ENCODE peak calls at places on chromosomes 4 and X, in six cellular contexts. One of them, this sample, is unnamed.
A peak's percentile ranks its signal among the peaks of the same experiment; 100 is the strongest.

GRCh38 chrX:78595901-78596502 is 63.1 kb downstream of the RTL3 start:
- DNase-seq in heart left ventricle: no peak
- DNase-seq in AG10803: peak; percentile 3
- DNase-seq in HL-60: no peak
- DNase-seq in CD8-positive, alpha-beta T cell: no peak
- DNase-seq in sigmoid colon: no peak
- DNase-seq in this sample: no peak

GRCh38 chrX:110384490-110384889 is 25.8 kb downstream of the RTL9 start:
- DNase-seq in heart left ventricle: no peak
- DNase-seq in AG10803: peak; percentile 47
- DNase-seq in HL-60: no peak
- DNase-seq in CD8-positive, alpha-beta T cell: no peak
- DNase-seq in sigmoid colon: no peak
- DNase-seq in this sample: no peak

GRCh38 chr4:163566257-163566656 is 71.8 kb downstream of the TMA16 start:
- DNase-seq in heart left ventricle: no peak
- DNase-seq in AG10803: no peak
- DNase-seq in HL-60: no peak
- DNase-seq in CD8-positive, alpha-beta T cell: no peak
- DNase-seq in sigmoid colon: no peak
- DNase-seq in this sample: no peak

GRCh38 chr4:142396279-142396678 is 449.8 kb downstream of the INPP4B start:
- DNase-seq in heart left ventricle: no peak
- DNase-seq in AG10803: peak; percentile 84
- DNase-seq in HL-60: no peak
- DNase-seq in CD8-positive, alpha-beta T cell: no peak
- DNase-seq in sigmoid colon: no peak
- DNase-seq in this sample: no peak

GRCh38 chr4:81337211-81337610 is 122.2 kb upstream of the PRKG2 start:
- DNase-seq in heart left ventricle: no peak
- DNase-seq in AG10803: peak; percentile 62
- DNase-seq in HL-60: no peak
- DNase-seq in CD8-positive, alpha-beta T cell: no peak
- DNase-seq in sigmoid colon: no peak
- DNase-seq in this sample: no peak

GRCh38 chr4:47704693-47705325 is 133.1 kb downstream of the CORIN start:
- DNase-seq in heart left ventricle: peak; percentile 30
- DNase-seq in AG10803: peak; percentile 30
- DNase-seq in HL-60: peak; percentile 69
- DNase-seq in CD8-positive, alpha-beta T cell: no peak
- DNase-seq in sigmoid colon: no peak
- DNase-seq in this sample: no peak

GRCh38 chr4:149896428-149896827 is 80.8 kb upstream of the IQCM start:
- DNase-seq in heart left ventricle: no peak
- DNase-seq in AG10803: peak; percentile 62
- DNase-seq in HL-60: no peak
- DNase-seq in CD8-positive, alpha-beta T cell: no peak
- DNase-seq in sigmoid colon: no peak
- DNase-seq in this sample: peak; percentile 24

GRCh38 chr4:81164623-81165416 is 50.2 kb downstream of the PRKG2 start:
- DNase-seq in heart left ventricle: no peak
- DNase-seq in AG10803: peak; percentile 46
- DNase-seq in HL-60: no peak
- DNase-seq in CD8-positive, alpha-beta T cell: no peak
- DNase-seq in sigmoid colon: no peak
- DNase-seq in this sample: no peak

GRCh38 chr4:157246959-157247358 is 26.4 kb downstream of the GRIA2 start:
- DNase-seq in heart left ventricle: no peak
- DNase-seq in AG10803: no peak
- DNase-seq in HL-60: no peak
- DNase-seq in CD8-positive, alpha-beta T cell: no peak
- DNase-seq in sigmoid colon: no peak
- DNase-seq in this sample: no peak

GRCh38 chrX:1533083-1533482 is 3.9 kb downstream of the P2RY8 start:
- DNase-seq in heart left ventricle: no peak
- DNase-seq in AG10803: no peak
- DNase-seq in HL-60: no peak
- DNase-seq in CD8-positive, alpha-beta T cell: no peak
- DNase-seq in sigmoid colon: no peak
- DNase-seq in this sample: no peak

GRCh38 chrX:1536712-1537030 is 314 bp downstream of the P2RY8 start:
- DNase-seq in heart left ventricle: no peak
- DNase-seq in AG10803: no peak
- DNase-seq in HL-60: peak; percentile 7
- DNase-seq in CD8-positive, alpha-beta T cell: no peak
- DNase-seq in sigmoid colon: no peak
- DNase-seq in this sample: no peak

GRCh38 chrX:1537031-1537715 is at the start of gene P2RY8:
- DNase-seq in heart left ventricle: peak; percentile 54
- DNase-seq in AG10803: peak; percentile 32
- DNase-seq in HL-60: peak; percentile 97
- DNase-seq in CD8-positive, alpha-beta T cell: peak; percentile 86
- DNase-seq in sigmoid colon: peak; percentile 79
- DNase-seq in this sample: no peak

GRCh38 chrX:1535241-1536041 is 1.5 kb downstream of the P2RY8 start:
- DNase-seq in heart left ventricle: peak; percentile 30
- DNase-seq in AG10803: no peak
- DNase-seq in HL-60: peak; percentile 85
- DNase-seq in CD8-positive, alpha-beta T cell: peak; percentile 52
- DNase-seq in sigmoid colon: no peak
- DNase-seq in this sample: no peak

GRCh38 chrX:1534321-1535168 is 2.4 kb downstream of the P2RY8 start:
- DNase-seq in heart left ventricle: no peak
- DNase-seq in AG10803: no peak
- DNase-seq in HL-60: peak; percentile 36
- DNase-seq in CD8-positive, alpha-beta T cell: peak; percentile 62
- DNase-seq in sigmoid colon: no peak
- DNase-seq in this sample: no peak
- H3K4me3 ChIP-seq in heart left ventricle: no peak overlapping the region
- H3K4me3 ChIP-seq in AG10803: no peak overlapping the region
- H3K4me3 ChIP-seq in HL-60: peak overlapping the region; percentile 60
- H3K4me3 ChIP-seq in CD8-positive, alpha-beta T cell: peak overlapping the region; percentile 71
- H3K4me3 ChIP-seq in sigmoid colon: no peak overlapping the region
- H3K4me3 ChIP-seq in this sample: no peak overlapping the region

GRCh38 chrX:108699368-108699767 is 37.0 kb downstream of the IRS4 start:
- DNase-seq in heart left ventricle: no peak
- DNase-seq in AG10803: peak; percentile 18
- DNase-seq in HL-60: no peak
- DNase-seq in CD8-positive, alpha-beta T cell: no peak
- DNase-seq in sigmoid colon: no peak
- DNase-seq in this sample: no peak
- TF ChIP-seq CTCF in heart left ventricle: peak; percentile 33
- TF ChIP-seq CTCF in AG10803: peak; percentile 47
- TF ChIP-seq CTCF in HL-60: no peak
- TF ChIP-seq CTCF in CD8-positive, alpha-beta T cell: no peak
- TF ChIP-seq CTCF in sigmoid colon: no peak
- TF ChIP-seq CTCF in this sample: peak; percentile 32

GRCh38 chr4:8198906-8199593 is at the start of gene SH3TC1:
- DNase-seq in heart left ventricle: peak; percentile 90
- DNase-seq in AG10803: peak; percentile 63
- DNase-seq in HL-60: peak; percentile 93
- DNase-seq in CD8-positive, alpha-beta T cell: peak; percentile 59
- DNase-seq in sigmoid colon: peak; percentile 91
- DNase-seq in this sample: no peak

GRCh38 chr4:8198206-8198905 is 734 bp upstream of the SH3TC1 start:
- DNase-seq in heart left ventricle: no peak
- DNase-seq in AG10803: no peak
- DNase-seq in HL-60: no peak
- DNase-seq in CD8-positive, alpha-beta T cell: no peak
- DNase-seq in sigmoid colon: no peak
- DNase-seq in this sample: no peak

GRCh38 chr4:8201341-8201781 is 2.3 kb downstream of the SH3TC1 start:
- DNase-seq in heart left ventricle: no peak
- DNase-seq in AG10803: no peak
- DNase-seq in HL-60: peak; percentile 71
- DNase-seq in CD8-positive, alpha-beta T cell: peak; percentile 63
- DNase-seq in sigmoid colon: no peak
- DNase-seq in this sample: no peak

GRCh38 chr4:8200302-8200975 is 1.3 kb downstream of the SH3TC1 start:
- DNase-seq in heart left ventricle: peak; percentile 79
- DNase-seq in AG10803: no peak
- DNase-seq in HL-60: no peak
- DNase-seq in CD8-positive, alpha-beta T cell: peak; percentile 77
- DNase-seq in sigmoid colon: peak; percentile 83
- DNase-seq in this sample: no peak

GRCh38 chr4:8199594-8200301 is 658 bp downstream of the SH3TC1 start:
- DNase-seq in heart left ventricle: no peak
- DNase-seq in AG10803: no peak
- DNase-seq in HL-60: no peak
- DNase-seq in CD8-positive, alpha-beta T cell: peak; percentile 60
- DNase-seq in sigmoid colon: no peak
- DNase-seq in this sample: no peak
- H3K4me3 ChIP-seq in heart left ventricle: peak overlapping the region; percentile 48
- H3K4me3 ChIP-seq in AG10803: no peak overlapping the region
- H3K4me3 ChIP-seq in HL-60: peak overlapping the region; percentile 38
- H3K4me3 ChIP-seq in CD8-positive, alpha-beta T cell: peak overlapping the region; percentile 69
- H3K4me3 ChIP-seq in sigmoid colon: peak overlapping the region; percentile 9
- H3K4me3 ChIP-seq in this sample: peak overlapping the region; percentile 33

DNA sequence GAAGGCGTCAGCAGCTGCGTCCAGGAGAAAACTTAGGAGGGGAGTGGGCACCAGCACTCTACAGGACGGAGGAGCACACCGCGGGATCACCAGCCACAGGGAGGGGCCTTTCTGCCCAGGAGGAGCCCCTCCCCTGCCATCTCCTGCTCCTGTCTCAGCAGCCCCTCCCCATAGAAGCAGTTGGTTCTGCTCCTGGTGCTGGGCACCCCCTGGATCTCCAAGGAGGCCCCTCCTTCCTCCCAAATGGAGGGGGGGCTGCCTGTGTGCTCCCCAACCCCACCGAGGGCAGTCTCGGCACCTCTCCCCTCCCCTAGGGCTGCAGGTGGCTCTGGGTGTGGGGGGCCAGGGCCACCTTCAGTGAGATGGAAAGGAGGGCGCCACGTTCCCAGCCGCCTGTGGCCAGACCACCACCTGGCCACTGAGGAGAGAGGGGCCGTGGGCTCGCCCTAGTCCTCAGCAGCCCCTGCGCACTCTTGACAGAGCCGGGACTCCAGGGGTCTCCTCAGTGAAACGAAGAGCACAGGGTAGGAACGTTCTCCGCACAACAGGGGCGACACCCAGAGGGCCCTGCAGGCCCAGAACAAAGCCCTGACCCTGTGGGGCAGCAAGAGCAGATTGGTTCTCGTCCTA is 37.8 kb downstream of the CPLX1 start:
- DNase-seq in heart left ventricle: no peak
- DNase-seq in AG10803: no peak
- DNase-seq in HL-60: no peak
- DNase-seq in CD8-positive, alpha-beta T cell: no peak
- DNase-seq in sigmoid colon: peak; percentile 33
- DNase-seq in this sample: no peak
- TF ChIP-seq CTCF in heart left ventricle: no peak
- TF ChIP-seq CTCF in AG10803: no peak
- TF ChIP-seq CTCF in HL-60: no peak
- TF ChIP-seq CTCF in CD8-positive, alpha-beta T cell: no peak
- TF ChIP-seq CTCF in sigmoid colon: no peak
- TF ChIP-seq CTCF in this sample: no peak

GRCh38 chr4:336893-337142 is 796 bp upstream of the ZNF141 start:
- DNase-seq in heart left ventricle: no peak
- DNase-seq in AG10803: no peak
- DNase-seq in HL-60: no peak
- DNase-seq in CD8-positive, alpha-beta T cell: no peak
- DNase-seq in sigmoid colon: peak; percentile 83
- DNase-seq in this sample: no peak

GRCh38 chr4:336099-336892 is 1.3 kb upstream of the ZNF141 start:
- DNase-seq in heart left ventricle: peak; percentile 53
- DNase-seq in AG10803: peak; percentile 4
- DNase-seq in HL-60: no peak
- DNase-seq in CD8-positive, alpha-beta T cell: no peak
- DNase-seq in sigmoid colon: peak; percentile 70
- DNase-seq in this sample: no peak

GRCh38 chr4:338759-339097 is 1.1 kb downstream of the ZNF141 start:
- DNase-seq in heart left ventricle: no peak
- DNase-seq in AG10803: no peak
- DNase-seq in HL-60: peak; percentile 37
- DNase-seq in CD8-positive, alpha-beta T cell: no peak
- DNase-seq in sigmoid colon: no peak
- DNase-seq in this sample: no peak

GRCh38 chr4:337143-337931 is at the start of gene ZNF141:
- DNase-seq in heart left ventricle: peak; percentile 97
- DNase-seq in AG10803: peak; percentile 98
- DNase-seq in HL-60: peak; percentile 98
- DNase-seq in CD8-positive, alpha-beta T cell: peak; percentile 94
- DNase-seq in sigmoid colon: peak; percentile 99
- DNase-seq in this sample: peak; percentile 95

GRCh38 chr4:337932-338758 is 531 bp downstream of the ZNF141 start:
- DNase-seq in heart left ventricle: no peak
- DNase-seq in AG10803: peak; percentile 25
- DNase-seq in HL-60: peak; percentile 64
- DNase-seq in CD8-positive, alpha-beta T cell: peak; percentile 59
- DNase-seq in sigmoid colon: no peak
- DNase-seq in this sample: no peak
- H3K4me3 ChIP-seq in heart left ventricle: peak overlapping the region; percentile 91
- H3K4me3 ChIP-seq in AG10803: peak overlapping the region; percentile 92
- H3K4me3 ChIP-seq in HL-60: peak overlapping the region; percentile 79
- H3K4me3 ChIP-seq in CD8-positive, alpha-beta T cell: peak overlapping the region; percentile 94
- H3K4me3 ChIP-seq in sigmoid colon: peak overlapping the region; percentile 77
- H3K4me3 ChIP-seq in this sample: peak overlapping the region; percentile 86

GRCh38 chr4:151788021-151788420 is 27.2 kb upstream of the GATB start:
- DNase-seq in heart left ventricle: no peak
- DNase-seq in AG10803: no peak
- DNase-seq in HL-60: no peak
- DNase-seq in CD8-positive, alpha-beta T cell: no peak
- DNase-seq in sigmoid colon: no peak
- DNase-seq in this sample: no peak

GRCh38 chr4:151786158-151786495 is 25.3 kb upstream of the GATB start:
- DNase-seq in heart left ventricle: no peak
- DNase-seq in AG10803: no peak
- DNase-seq in HL-60: no peak
- DNase-seq in CD8-positive, alpha-beta T cell: no peak
- DNase-seq in sigmoid colon: no peak
- DNase-seq in this sample: no peak

GRCh38 chr4:151784676-151785075 is 23.9 kb upstream of the GATB start:
- DNase-seq in heart left ventricle: no peak
- DNase-seq in AG10803: no peak
- DNase-seq in HL-60: no peak
- DNase-seq in CD8-positive, alpha-beta T cell: no peak
- DNase-seq in sigmoid colon: no peak
- DNase-seq in this sample: no peak

GRCh38 chr4:151783867-151784266 is 23.1 kb upstream of the GATB start:
- DNase-seq in heart left ventricle: no peak
- DNase-seq in AG10803: no peak
- DNase-seq in HL-60: no peak
- DNase-seq in CD8-positive, alpha-beta T cell: no peak
- DNase-seq in sigmoid colon: no peak
- DNase-seq in this sample: no peak

GRCh38 chr4:151785484-151786157 is 24.8 kb upstream of the GATB start:
- DNase-seq in heart left ventricle: no peak
- DNase-seq in AG10803: no peak
- DNase-seq in HL-60: no peak
- DNase-seq in CD8-positive, alpha-beta T cell: no peak
- DNase-seq in sigmoid colon: no peak
- DNase-seq in this sample: no peak
- TF ChIP-seq CTCF in heart left ventricle: no peak
- TF ChIP-seq CTCF in AG10803: no peak
- TF ChIP-seq CTCF in HL-60: no peak
- TF ChIP-seq CTCF in CD8-positive, alpha-beta T cell: no peak
- TF ChIP-seq CTCF in sigmoid colon: no peak
- TF ChIP-seq CTCF in this sample: no peak

This sample was measured in AG09309.